ENCODE peak calls at places on chromosomes 6 and 20, in ten cellular contexts. One of them, this sample, is unnamed. For H3K4me1, the result is how much of the 10 kb centered on the place peaks cover.

GRCh38 chr6:135910943-135911618 is 59.6 kb downstream of the PDE7B start:
- DNase-seq in pancreas: no peak
- DNase-seq in cardiac muscle cell: no peak
- DNase-seq in HCT116: no peak
- DNase-seq in lower lobe of right lung: no peak
- DNase-seq in tibial artery: no peak
- DNase-seq in astrocyte: no peak
- DNase-seq in mammary epithelial cell: no peak
- DNase-seq in right cardiac atrium: no peak
- DNase-seq in heart right ventricle: no peak
- DNase-seq in this sample: no peak

GRCh38 chr20:63305393-63305792 is 12.4 kb downstream of the COL20A1 start:
- DNase-seq in tibial artery: no peak
- DNase-seq in HCT116: no peak
- DNase-seq in cardiac muscle cell: no peak
- DNase-seq in astrocyte: no peak
- DNase-seq in lower lobe of right lung: no peak
- DNase-seq in right cardiac atrium: peak
- DNase-seq in heart right ventricle: no peak
- DNase-seq in pancreas: no peak
- DNase-seq in mammary epithelial cell: no peak
- DNase-seq in this sample: no peak

GRCh38 chr20:6886065-6886729 is 118.7 kb downstream of the BMP2 start:
- DNase-seq in HCT116: no peak
- DNase-seq in lower lobe of right lung: no peak
- DNase-seq in cardiac muscle cell: peak
- DNase-seq in tibial artery: no peak
- DNase-seq in mammary epithelial cell: no peak
- DNase-seq in heart right ventricle: no peak
- DNase-seq in right cardiac atrium: no peak
- DNase-seq in pancreas: no peak
- DNase-seq in astrocyte: no peak
- DNase-seq in this sample: no peak

GRCh38 chr6:18681828-18682503 is 294.8 kb downstream of the RNF144B start:
- DNase-seq in right cardiac atrium: no peak
- DNase-seq in heart right ventricle: no peak
- DNase-seq in lower lobe of right lung: no peak
- DNase-seq in tibial artery: no peak
- DNase-seq in pancreas: no peak
- DNase-seq in mammary epithelial cell: no peak
- DNase-seq in astrocyte: no peak
- DNase-seq in cardiac muscle cell: no peak
- DNase-seq in HCT116: no peak
- DNase-seq in this sample: no peak

GRCh38 chr6:28586273-28586672 is 60.6 kb downstream of the GPX5 start:
- DNase-seq in right cardiac atrium: no peak
- DNase-seq in HCT116: no peak
- DNase-seq in cardiac muscle cell: no peak
- DNase-seq in lower lobe of right lung: no peak
- DNase-seq in pancreas: no peak
- DNase-seq in astrocyte: no peak
- DNase-seq in mammary epithelial cell: peak
- DNase-seq in tibial artery: no peak
- DNase-seq in heart right ventricle: no peak
- DNase-seq in this sample: no peak

GRCh38 chr20:4470375-4470774 is 251.3 kb upstream of the PRND start:
- DNase-seq in tibial artery: no peak
- DNase-seq in pancreas: no peak
- DNase-seq in HCT116: no peak
- DNase-seq in mammary epithelial cell: no peak
- DNase-seq in heart right ventricle: no peak
- DNase-seq in right cardiac atrium: no peak
- DNase-seq in lower lobe of right lung: no peak
- DNase-seq in astrocyte: peak
- DNase-seq in cardiac muscle cell: no peak
- DNase-seq in this sample: no peak

GRCh38 chr20:63592661-63593060 is 18.6 kb upstream of the HELZ2 start:
- DNase-seq in tibial artery: no peak
- DNase-seq in mammary epithelial cell: no peak
- DNase-seq in astrocyte: no peak
- DNase-seq in right cardiac atrium: no peak
- DNase-seq in lower lobe of right lung: peak
- DNase-seq in cardiac muscle cell: no peak
- DNase-seq in HCT116: no peak
- DNase-seq in heart right ventricle: no peak
- DNase-seq in pancreas: no peak
- DNase-seq in this sample: no peak

GRCh38 chr6:90383212-90383611 is 86.6 kb upstream of the BACH2 start:
- DNase-seq in HCT116: no peak
- DNase-seq in cardiac muscle cell: no peak
- DNase-seq in lower lobe of right lung: no peak
- DNase-seq in right cardiac atrium: no peak
- DNase-seq in tibial artery: no peak
- DNase-seq in astrocyte: no peak
- DNase-seq in pancreas: no peak
- DNase-seq in mammary epithelial cell: no peak
- DNase-seq in heart right ventricle: no peak
- DNase-seq in this sample: no peak

GRCh38 chr6:109174911-109175310 is 79.6 kb downstream of the CEP57L1 start:
- DNase-seq in heart right ventricle: no peak
- DNase-seq in lower lobe of right lung: no peak
- DNase-seq in cardiac muscle cell: no peak
- DNase-seq in mammary epithelial cell: no peak
- DNase-seq in HCT116: no peak
- DNase-seq in tibial artery: no peak
- DNase-seq in astrocyte: peak
- DNase-seq in right cardiac atrium: no peak
- DNase-seq in pancreas: no peak
- DNase-seq in this sample: no peak

GRCh38 chr6:144008501-144009245 is 614 bp upstream of the PLAGL1 start:
- DNase-seq in mammary epithelial cell: no peak
- DNase-seq in heart right ventricle: no peak
- DNase-seq in HCT116: no peak
- DNase-seq in right cardiac atrium: no peak
- DNase-seq in tibial artery: no peak
- DNase-seq in pancreas: peak
- DNase-seq in cardiac muscle cell: peak
- DNase-seq in lower lobe of right lung: peak
- DNase-seq in astrocyte: no peak
- DNase-seq in this sample: no peak

GRCh38 chr20:38412877-38413577 is 22.1 kb downstream of the SNHG17 start:
- DNase-seq in cardiac muscle cell: no peak
- DNase-seq in mammary epithelial cell: no peak
- DNase-seq in lower lobe of right lung: no peak
- DNase-seq in tibial artery: no peak
- DNase-seq in HCT116: no peak
- DNase-seq in heart right ventricle: no peak
- DNase-seq in pancreas: no peak
- DNase-seq in astrocyte: peak
- DNase-seq in right cardiac atrium: no peak
- DNase-seq in this sample: no peak

GRCh38 chr6:86706449-86706848 is 230.9 kb upstream of the HTR1E start:
- DNase-seq in tibial artery: no peak
- DNase-seq in astrocyte: no peak
- DNase-seq in lower lobe of right lung: no peak
- DNase-seq in right cardiac atrium: no peak
- DNase-seq in HCT116: no peak
- DNase-seq in pancreas: no peak
- DNase-seq in mammary epithelial cell: no peak
- DNase-seq in cardiac muscle cell: no peak
- DNase-seq in heart right ventricle: no peak
- DNase-seq in this sample: no peak

GRCh38 chr6:41425511-41425910 is 90.1 kb downstream of the NCR2 start:
- DNase-seq in mammary epithelial cell: no peak
- DNase-seq in lower lobe of right lung: no peak
- DNase-seq in heart right ventricle: no peak
- DNase-seq in right cardiac atrium: no peak
- DNase-seq in HCT116: no peak
- DNase-seq in astrocyte: no peak
- DNase-seq in cardiac muscle cell: no peak
- DNase-seq in pancreas: no peak
- DNase-seq in tibial artery: no peak
- DNase-seq in this sample: no peak

GRCh38 chr6:293185-294174 is 1.2 kb downstream of the DUSP22 start:
- DNase-seq in astrocyte: peak
- DNase-seq in lower lobe of right lung: no peak
- DNase-seq in tibial artery: peak
- DNase-seq in pancreas: peak
- DNase-seq in heart right ventricle: peak
- DNase-seq in mammary epithelial cell: peak
- DNase-seq in right cardiac atrium: peak
- DNase-seq in cardiac muscle cell: peak
- DNase-seq in HCT116: no peak
- DNase-seq in this sample: no peak

DNA sequence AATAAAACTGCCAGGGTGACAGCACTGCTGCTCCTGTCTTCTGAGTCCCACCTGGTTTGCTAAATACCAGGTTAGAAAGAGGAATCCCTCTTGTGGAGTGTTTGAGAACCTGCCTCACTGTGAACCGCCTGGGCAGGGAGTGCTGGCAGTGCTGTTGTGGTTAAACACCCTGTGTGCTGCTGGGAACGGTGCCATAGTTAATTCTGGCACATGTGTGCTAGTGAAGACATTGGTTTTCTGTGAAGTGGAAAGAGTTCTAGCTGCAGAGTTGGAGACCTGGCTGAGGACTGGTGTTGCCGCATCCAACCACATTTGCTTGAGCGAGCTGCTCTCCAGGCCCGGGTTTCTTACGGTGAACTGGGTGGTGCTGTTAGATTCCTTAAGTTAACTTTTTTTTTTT is 72.7 kb downstream of the IGF2R start:
- DNase-seq in pancreas: peak
- DNase-seq in cardiac muscle cell: no peak
- DNase-seq in lower lobe of right lung: peak
- DNase-seq in right cardiac atrium: peak
- DNase-seq in heart right ventricle: peak
- DNase-seq in mammary epithelial cell: peak
- DNase-seq in tibial artery: no peak
- DNase-seq in astrocyte: peak
- DNase-seq in HCT116: no peak
- DNase-seq in this sample: no peak
- H3K4me1 ChIP-seq in pancreas: under half
- H3K4me1 ChIP-seq in cardiac muscle cell: under half
- H3K4me1 ChIP-seq in lower lobe of right lung: under half
- H3K4me1 ChIP-seq in right cardiac atrium: under half
- H3K4me1 ChIP-seq in heart right ventricle: half or more
- H3K4me1 ChIP-seq in mammary epithelial cell: under half
- H3K4me1 ChIP-seq in tibial artery: under half
- H3K4me1 ChIP-seq in astrocyte: under half
- H3K4me1 ChIP-seq in HCT116: under half
- H3K4me1 ChIP-seq in this sample: under half

DNA sequence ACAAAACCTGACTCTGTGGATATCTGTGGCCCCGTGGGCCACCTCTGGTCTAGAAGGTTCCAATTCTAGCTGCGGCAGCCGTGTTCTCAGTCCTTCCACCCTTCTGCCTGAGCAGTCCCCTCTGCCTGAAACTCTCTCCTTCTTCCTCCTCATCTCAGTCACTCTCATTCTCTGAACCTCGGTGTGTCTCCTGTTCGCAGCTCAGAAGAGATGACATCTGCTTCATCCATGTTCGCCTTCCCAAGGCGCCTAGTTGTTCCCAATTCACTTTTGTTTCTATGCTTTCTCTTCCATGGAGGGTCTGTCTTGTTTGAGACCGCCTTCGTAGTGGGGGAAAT is 95.5 kb downstream of the CEBPB start:
- DNase-seq in tibial artery: no peak
- DNase-seq in right cardiac atrium: no peak
- DNase-seq in heart right ventricle: no peak
- DNase-seq in mammary epithelial cell: no peak
- DNase-seq in HCT116: no peak
- DNase-seq in astrocyte: no peak
- DNase-seq in lower lobe of right lung: no peak
- DNase-seq in cardiac muscle cell: no peak
- DNase-seq in pancreas: no peak
- DNase-seq in this sample: no peak
- H3K27ac ChIP-seq in tibial artery: peak
- H3K27ac ChIP-seq in right cardiac atrium: peak
- H3K27ac ChIP-seq in heart right ventricle: peak
- H3K27ac ChIP-seq in mammary epithelial cell: no peak
- H3K27ac ChIP-seq in HCT116: peak
- H3K27ac ChIP-seq in astrocyte: peak
- H3K27ac ChIP-seq in lower lobe of right lung: peak
- H3K27ac ChIP-seq in cardiac muscle cell: no peak
- H3K27ac ChIP-seq in pancreas: peak
- H3K27ac ChIP-seq in this sample: peak

GRCh38 chr6:35485402-35485877 is 11.4 kb downstream of the TEAD3 start:
- DNase-seq in HCT116: no peak
- DNase-seq in right cardiac atrium: peak
- DNase-seq in heart right ventricle: no peak
- DNase-seq in cardiac muscle cell: peak
- DNase-seq in pancreas: no peak
- DNase-seq in mammary epithelial cell: peak
- DNase-seq in astrocyte: peak
- DNase-seq in lower lobe of right lung: no peak
- DNase-seq in tibial artery: no peak
- DNase-seq in this sample: no peak
- H3K4me3 ChIP-seq in HCT116: peak
- H3K4me3 ChIP-seq in right cardiac atrium: no peak
- H3K4me3 ChIP-seq in heart right ventricle: peak
- H3K4me3 ChIP-seq in cardiac muscle cell: no peak
- H3K4me3 ChIP-seq in pancreas: no peak
- H3K4me3 ChIP-seq in mammary epithelial cell: peak
- H3K4me3 ChIP-seq in astrocyte: no peak
- H3K4me3 ChIP-seq in lower lobe of right lung: peak
- H3K4me3 ChIP-seq in tibial artery: peak
- H3K4me3 ChIP-seq in this sample: no peak

GRCh38 chr6:57262901-57263694 is 41.0 kb upstream of the RAB23 start:
- DNase-seq in tibial artery: peak
- DNase-seq in HCT116: no peak
- DNase-seq in cardiac muscle cell: no peak
- DNase-seq in mammary epithelial cell: peak
- DNase-seq in pancreas: no peak
- DNase-seq in right cardiac atrium: no peak
- DNase-seq in lower lobe of right lung: no peak
- DNase-seq in heart right ventricle: no peak
- DNase-seq in astrocyte: peak
- DNase-seq in this sample: no peak

GRCh38 chr6:57259064-57259463 is 37.0 kb upstream of the RAB23 start:
- DNase-seq in heart right ventricle: no peak
- DNase-seq in right cardiac atrium: no peak
- DNase-seq in cardiac muscle cell: no peak
- DNase-seq in tibial artery: no peak
- DNase-seq in HCT116: no peak
- DNase-seq in pancreas: no peak
- DNase-seq in astrocyte: no peak
- DNase-seq in lower lobe of right lung: no peak
- DNase-seq in mammary epithelial cell: no peak
- DNase-seq in this sample: no peak

GRCh38 chr6:57261896-57262295 is 39.8 kb upstream of the RAB23 start:
- DNase-seq in right cardiac atrium: no peak
- DNase-seq in cardiac muscle cell: no peak
- DNase-seq in tibial artery: no peak
- DNase-seq in pancreas: no peak
- DNase-seq in heart right ventricle: no peak
- DNase-seq in astrocyte: peak
- DNase-seq in lower lobe of right lung: no peak
- DNase-seq in HCT116: no peak
- DNase-seq in mammary epithelial cell: no peak
- DNase-seq in this sample: no peak

GRCh38 chr6:57265755-57266221 is 43.7 kb upstream of the RAB23 start:
- DNase-seq in right cardiac atrium: no peak
- DNase-seq in HCT116: no peak
- DNase-seq in lower lobe of right lung: no peak
- DNase-seq in heart right ventricle: no peak
- DNase-seq in tibial artery: no peak
- DNase-seq in mammary epithelial cell: no peak
- DNase-seq in astrocyte: peak
- DNase-seq in pancreas: no peak
- DNase-seq in cardiac muscle cell: no peak
- DNase-seq in this sample: no peak

GRCh38 chr6:57262491-57262890 is 40.4 kb upstream of the RAB23 start:
- DNase-seq in tibial artery: peak
- DNase-seq in heart right ventricle: peak
- DNase-seq in pancreas: no peak
- DNase-seq in cardiac muscle cell: no peak
- DNase-seq in right cardiac atrium: peak
- DNase-seq in astrocyte: no peak
- DNase-seq in lower lobe of right lung: no peak
- DNase-seq in HCT116: no peak
- DNase-seq in mammary epithelial cell: no peak
- DNase-seq in this sample: peak
- H3K4me1 ChIP-seq in tibial artery: under half
- H3K4me1 ChIP-seq in heart right ventricle: under half
- H3K4me1 ChIP-seq in pancreas: under half
- H3K4me1 ChIP-seq in cardiac muscle cell: under half
- H3K4me1 ChIP-seq in right cardiac atrium: under half
- H3K4me1 ChIP-seq in astrocyte: half or more
- H3K4me1 ChIP-seq in lower lobe of right lung: under half
- H3K4me1 ChIP-seq in HCT116: under half
- H3K4me1 ChIP-seq in mammary epithelial cell: under half
- H3K4me1 ChIP-seq in this sample: under half